ENCODE peak calls at places on chromosome 22, in nine cellular contexts. N, K, G, S, I, V, U, R and P are unnamed samples.

GRCh38 chr22:26479792-26480610 is 3.6 kb downstream of the HPS4 start:
- DNase-seq in N (no peak), K (no peak), G (no peak), S (no peak), I (no peak), V (no peak), U (peak; percentile 65), R (no peak), P (no peak)

GRCh38 chr22:28072066-28072465 is 153.0 kb upstream of the PITPNB start:
- DNase-seq in N (no peak), K (no peak), G (no peak), S (no peak), I (no peak), V (no peak), U (no peak), R (no peak), P (no peak)

GRCh38 chr22:19019029-19019678 is 83.1 kb upstream of the PRODH start:
- DNase-seq in N (peak; percentile 80), K (no peak), G (no peak), S (no peak), I (no peak), V (no peak), U (no peak), R (no peak), P (no peak)

GRCh38 chr22:41231369-41231768 is 9.4 kb downstream of the CHADL start:
- DNase-seq in N (no peak), K (no peak), G (no peak), S (no peak), I (no peak), V (no peak), U (no peak), R (no peak), P (no peak)

GRCh38 chr22:42645341-42645937 is 3.8 kb downstream of the CYB5R3 start:
- DNase-seq in N (no peak), K (no peak), G (no peak), S (no peak), I (peak; percentile 37), V (no peak), U (no peak), R (no peak), P (no peak)

GRCh38 chr22:29710922-29711593 is 8.7 kb upstream of the CABP7 start:
- DNase-seq in N (no peak), K (peak; percentile 87), G (no peak), S (no peak), I (no peak), V (peak; percentile 73), U (no peak), R (no peak), P (no peak)

GRCh38 chr22:17922925-17923898 is 101.1 kb downstream of the MICAL3 start:
- DNase-seq in N (no peak), K (no peak), G (no peak), S (no peak), I (peak; percentile 55), V (no peak), U (no peak), R (no peak), P (peak; percentile 18)

GRCh38 chr22:50665212-50665611 is 7.4 kb upstream of the SHANK3 start:
- DNase-seq in N (no peak), K (no peak), G (no peak), S (no peak), I (no peak), V (no peak), U (no peak), R (no peak), P (no peak)

GRCh38 chr22:44210721-44211120 is 30.0 kb downstream of the PARVG start:
- DNase-seq in N (peak; percentile 52), K (no peak), G (no peak), S (no peak), I (no peak), V (no peak), U (no peak), R (no peak), P (no peak)

GRCh38 chr22:29842740-29843139 is 4.7 kb upstream of the ASCC2 start:
- DNase-seq in N (no peak), K (no peak), G (peak; percentile 88), S (no peak), I (no peak), V (no peak), U (no peak), R (no peak), P (no peak)

GRCh38 chr22:42473484-42474193 is 41.4 kb upstream of the NFAM1 start:
- DNase-seq in N (no peak), K (no peak), G (peak; percentile 62), S (peak; percentile 73), I (no peak), V (no peak), U (peak; percentile 64), R (no peak), P (no peak)

GRCh38 chr22:42142771-42143461 is 12.3 kb upstream of the CYP2D6 start:
- DNase-seq in N (no peak), K (no peak), G (no peak), S (no peak), I (no peak), V (no peak), U (no peak), R (no peak), P (no peak)

GRCh38 chr22:48651036-48651890 is 1176.4 kb downstream of the BRD1 start:
- DNase-seq in N (no peak), K (no peak), G (no peak), S (peak; percentile 2), I (no peak), V (no peak), U (no peak), R (no peak), P (no peak)

GRCh38 chr22:40518840-40519239 is 117.7 kb downstream of the MRTFA start:
- DNase-seq in N (no peak), K (no peak), G (no peak), S (no peak), I (no peak), V (no peak), U (no peak), R (no peak), P (no peak)

GRCh38 chr22:42162728-42163489 is 32.3 kb upstream of the CYP2D6 start:
- DNase-seq in N (no peak), K (no peak), G (no peak), S (no peak), I (peak; percentile 35), V (no peak), U (no peak), R (no peak), P (no peak)

GRCh38 chr22:49507607-49508292 is 319.9 kb downstream of the BRD1 start:
- DNase-seq in N (peak; percentile 40), K (no peak), G (no peak), S (no peak), I (no peak), V (no peak), U (no peak), R (no peak), P (no peak)

GRCh38 chr22:17489101-17489500 is 74.2 kb upstream of the SLC25A18 start:
- DNase-seq in N (peak; percentile 76), K (no peak), G (no peak), S (no peak), I (no peak), V (no peak), U (peak; percentile 44), R (no peak), P (no peak)

GRCh38 chr22:19848298-19849224 is 6.1 kb downstream of the GNB1L start:
- DNase-seq in N (no peak), K (no peak), G (peak; percentile 20), S (peak; percentile 32), I (peak; percentile 66), V (peak; percentile 86), U (no peak), R (no peak), P (no peak)

GRCh38 chr22:49004484-49005399 is 822.9 kb downstream of the BRD1 start:
- DNase-seq in N (peak; percentile 75), K (peak; percentile 42), G (no peak), S (no peak), I (no peak), V (no peak), U (no peak), R (peak; percentile 8), P (no peak)

GRCh38 chr22:19287076-19287724 is 4.3 kb downstream of the CLTCL1 start:
- DNase-seq in N (no peak), K (no peak), G (peak; percentile 45), S (no peak), I (no peak), V (peak; percentile 95), U (no peak), R (no peak), P (no peak)

DNA sequence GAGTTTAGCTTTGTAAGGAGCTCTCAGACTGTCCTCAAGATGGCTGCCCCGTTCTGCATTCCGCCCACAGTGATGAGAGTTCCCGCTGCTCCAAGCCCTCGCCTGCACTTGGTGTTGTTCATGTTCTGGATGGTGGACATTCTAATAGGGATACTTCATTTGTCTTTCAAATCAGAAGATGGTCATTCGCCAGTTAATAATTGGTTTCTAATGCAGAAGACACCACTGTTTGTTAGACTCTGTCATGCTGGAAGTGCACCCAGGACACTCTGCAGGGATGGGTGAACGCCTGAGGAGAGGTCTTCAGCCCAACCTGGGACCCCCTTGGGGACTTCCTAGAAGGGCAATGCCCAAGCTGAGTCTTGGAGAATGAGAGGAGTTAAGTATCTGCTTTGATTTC is 836.4 kb downstream of the TBC1D22A start:
- DNase-seq in N (peak; percentile 52), K (no peak), G (no peak), S (no peak), I (no peak), V (no peak), U (no peak), R (no peak), P (no peak)
- TF ChIP-seq POLR2A in N (no peak), K (no peak), G (no peak), S (no peak), I (no peak), V (no peak), U (no peak), R (no peak), P (no peak)

GRCh38 chr22:32106930-32107329 is 52.2 kb downstream of the C22orf42 start:
- DNase-seq in N (no peak), K (no peak), G (no peak), S (no peak), I (no peak), V (no peak), U (peak; percentile 45), R (no peak), P (no peak)
- TF ChIP-seq POLR2A in N (no peak), K (no peak), G (no peak), S (no peak), I (no peak), V (no peak), U (no peak), R (no peak), P (no peak)

GRCh38 chr22:46335201-46336118 is at the start of gene TRMU:
- DNase-seq in N (peak; percentile 96), K (peak; percentile 97), G (peak; percentile 85), S (peak; percentile 60), I (peak; percentile 72), V (peak; percentile 78), U (peak; percentile 93), R (peak; percentile 66), P (peak; percentile 84)
- TF ChIP-seq POLR2A in N (no peak), K (no peak), G (peak; percentile 85), S (peak; percentile 66), I (peak; percentile 21), V (peak; percentile 44), U (peak; percentile 57), R (peak; percentile 54), P (peak; percentile 20)

DNA sequence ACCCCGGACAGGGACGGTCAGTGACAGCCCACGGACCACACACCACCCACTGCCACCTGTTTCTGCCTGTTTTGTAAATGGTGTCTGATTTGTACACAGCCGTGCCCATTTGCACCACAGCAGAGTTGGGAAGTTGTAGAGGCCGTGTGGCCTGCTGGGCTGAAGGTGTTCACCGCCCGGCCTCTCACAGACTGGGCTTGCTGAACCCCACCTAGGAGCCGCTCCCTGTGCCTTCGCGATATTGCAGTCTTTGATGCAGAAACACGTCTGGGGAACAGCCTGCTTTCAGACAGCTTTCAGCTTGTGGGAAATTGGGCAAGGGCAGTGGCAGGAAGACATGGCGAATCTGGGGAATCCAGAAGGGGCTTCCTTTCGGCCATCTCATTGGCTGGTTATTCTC is 9.8 kb upstream of the GRAMD4 start:
- DNase-seq in N (no peak), K (peak; percentile 73), G (no peak), S (no peak), I (no peak), V (no peak), U (no peak), R (no peak), P (no peak)
- TF ChIP-seq POLR2A in N (no peak), K (no peak), G (no peak), S (no peak), I (no peak), V (no peak), U (no peak), R (no peak), P (no peak)